ENCODE peak calls at places on chromosome X, in six cellular contexts. B is GM23338; J is coronary artery; P is pancreas; S is CD4-positive, alpha-beta T cell; T is uterus. O is an unnamed sample.

GRCh38 chrX:88424541-88424940 is 322.5 kb upstream of the CPXCR1 start:
- DNase-seq in B (no peak), J (no peak), P (no peak), S (no peak), T (no peak), O (no peak)

GRCh38 chrX:152958047-152958446 is 35.9 kb downstream of the PNMA5 start:
- DNase-seq in B (peak), J (no peak), P (no peak), S (no peak), T (no peak), O (peak)

GRCh38 chrX:9906919-9907318 is 60.2 kb upstream of the CLDN34 start:
- DNase-seq in B (peak), J (no peak), P (no peak), S (no peak), T (no peak), O (no peak)

GRCh38 chrX:114047558-114047957 is 536.3 kb upstream of the HTR2C start:
- DNase-seq in B (peak), J (no peak), P (no peak), S (no peak), T (no peak), O (no peak)

GRCh38 chrX:150680974-150681373 is 12.2 kb upstream of the MTMR1 start:
- DNase-seq in B (peak), J (no peak), P (peak), S (no peak), T (no peak), O (no peak)

GRCh38 chrX:1178580-1179057 is 33.8 kb downstream of the CRLF2 start:
- DNase-seq in B (peak), J (no peak), P (no peak), S (no peak), T (no peak), O (no peak)

GRCh38 chrX:915427-916234 is 285.0 kb downstream of the SHOX start:
- DNase-seq in B (no peak), J (no peak), P (no peak), S (no peak), T (no peak), O (no peak)

GRCh38 chrX:72316408-72317079 is 10.8 kb upstream of the CITED1 start:
- DNase-seq in B (peak), J (no peak), P (no peak), S (no peak), T (no peak), O (no peak)

GRCh38 chrX:73849054-73849453 is 286.1 kb downstream of the CHIC1 start:
- DNase-seq in B (no peak), J (no peak), P (no peak), S (no peak), T (no peak), O (no peak)

GRCh38 chrX:39397561-39398200 is 596.4 kb downstream of the MID1IP1 start:
- DNase-seq in B (no peak), J (no peak), P (no peak), S (no peak), T (no peak), O (no peak)

GRCh38 chrX:39396358-39396995 is 595.2 kb downstream of the MID1IP1 start:
- DNase-seq in B (no peak), J (no peak), P (no peak), S (no peak), T (no peak), O (no peak)

GRCh38 chrX:39399387-39399786 is 598.1 kb downstream of the MID1IP1 start:
- DNase-seq in B (no peak), J (no peak), P (no peak), S (no peak), T (no peak), O (no peak)

GRCh38 chrX:39398215-39398972 is 597.1 kb downstream of the MID1IP1 start:
- DNase-seq in B (no peak), J (no peak), P (no peak), S (no peak), T (no peak), O (no peak)

DNA sequence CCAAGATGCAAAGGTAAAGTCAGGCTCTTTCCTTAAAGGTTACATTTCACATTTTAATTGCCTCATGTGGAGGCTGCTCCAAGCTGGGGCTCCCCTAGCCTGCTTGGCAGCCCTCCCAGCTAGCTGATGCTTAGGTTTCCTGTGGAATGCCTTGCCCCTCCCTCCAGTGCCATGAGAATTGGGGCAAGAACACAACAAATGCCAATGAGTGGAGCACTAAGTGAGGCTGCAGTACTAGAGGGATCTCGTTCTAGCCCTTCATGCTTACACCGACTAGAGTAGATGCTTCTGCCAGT is 597.7 kb downstream of the MID1IP1 start:
- DNase-seq in B (no peak), J (no peak), P (no peak), S (no peak), T (no peak), O (no peak)
- H3K27ac ChIP-seq in B (no peak), J (no peak), P (no peak), S (no peak), T (peak), O (no peak)

GRCh38 chrX:39859991-39860861 is 237.5 kb downstream of the BCOR start:
- DNase-seq in B (peak), J (no peak), P (no peak), S (peak), T (no peak), O (no peak)
- H3K27ac ChIP-seq in B (no peak), J (no peak), P (no peak), S (no peak), T (no peak), O (no peak)

GRCh38 chrX:13664026-13664425 is 11.1 kb downstream of the TCEANC start:
- DNase-seq in B (no peak), J (no peak), P (no peak), S (no peak), T (no peak), O (no peak)
- H3K27ac ChIP-seq in B (no peak), J (peak), P (peak), S (no peak), T (peak), O (no peak)

GRCh38 chrX:46627044-46627443 is 53.5 kb downstream of the CHST7 start:
- DNase-seq in B (no peak), J (no peak), P (no peak), S (no peak), T (no peak), O (no peak)
- H3K27ac ChIP-seq in B (no peak), J (peak), P (no peak), S (no peak), T (peak), O (no peak)

O was measured in caudate nucleus.